ENCODE peak calls at places on chromosomes 13 and 19, in six cellular contexts. One of them, this sample, is unnamed.

GRCh38 chr13:30806784-30807183 is 71.4 kb downstream of the ALOX5AP start:
- DNase-seq in endothelial cell of umbilical vein: peak; percentile 72
- DNase-seq in MCF 10A: peak; percentile 60
- DNase-seq in astrocyte of the spinal cord: peak; percentile 76
- DNase-seq in HCT116: no peak
- DNase-seq in AG04449: no peak
- DNase-seq in this sample: peak; percentile 87

GRCh38 chr13:113110852-113111315 is 5.3 kb downstream of the F7 start:
- DNase-seq in MCF 10A: no peak
- DNase-seq in endothelial cell of umbilical vein: no peak
- DNase-seq in AG04449: no peak
- DNase-seq in astrocyte of the spinal cord: no peak
- DNase-seq in HCT116: no peak
- DNase-seq in this sample: no peak

GRCh38 chr13:26719356-26719945 is 41.1 kb downstream of the GPR12 start:
- DNase-seq in astrocyte of the spinal cord: no peak
- DNase-seq in endothelial cell of umbilical vein: peak; percentile 67
- DNase-seq in HCT116: no peak
- DNase-seq in MCF 10A: peak; percentile 15
- DNase-seq in AG04449: no peak
- DNase-seq in this sample: no peak

GRCh38 chr13:112603641-112604220 is 15.8 kb upstream of the TUBGCP3 start:
- DNase-seq in MCF 10A: no peak
- DNase-seq in AG04449: no peak
- DNase-seq in HCT116: no peak
- DNase-seq in endothelial cell of umbilical vein: peak; percentile 56
- DNase-seq in astrocyte of the spinal cord: peak; percentile 31
- DNase-seq in this sample: peak; percentile 42

GRCh38 chr19:2059422-2060201 is 8.6 kb upstream of the MKNK2 start:
- DNase-seq in astrocyte of the spinal cord: peak; percentile 79
- DNase-seq in MCF 10A: peak; percentile 97
- DNase-seq in AG04449: no peak
- DNase-seq in endothelial cell of umbilical vein: no peak
- DNase-seq in HCT116: peak; percentile 83
- DNase-seq in this sample: peak; percentile 64

GRCh38 chr13:83975668-83976165 is 93.4 kb upstream of the SLITRK1 start:
- DNase-seq in HCT116: no peak
- DNase-seq in endothelial cell of umbilical vein: no peak
- DNase-seq in astrocyte of the spinal cord: no peak
- DNase-seq in MCF 10A: no peak
- DNase-seq in AG04449: no peak
- DNase-seq in this sample: no peak

GRCh38 chr13:45932611-45933182 is 81.1 kb upstream of the SIAH3 start:
- DNase-seq in endothelial cell of umbilical vein: no peak
- DNase-seq in MCF 10A: no peak
- DNase-seq in AG04449: no peak
- DNase-seq in HCT116: no peak
- DNase-seq in astrocyte of the spinal cord: no peak
- DNase-seq in this sample: no peak

GRCh38 chr19:51107406-51108065 is 673 bp downstream of the CTU1 start:
- DNase-seq in AG04449: no peak
- DNase-seq in MCF 10A: no peak
- DNase-seq in HCT116: peak; percentile 15
- DNase-seq in endothelial cell of umbilical vein: no peak
- DNase-seq in astrocyte of the spinal cord: no peak
- DNase-seq in this sample: peak; percentile 54

GRCh38 chr13:113670541-113670940 is 3.5 kb downstream of the GRK1 start:
- DNase-seq in AG04449: no peak
- DNase-seq in astrocyte of the spinal cord: no peak
- DNase-seq in endothelial cell of umbilical vein: no peak
- DNase-seq in HCT116: no peak
- DNase-seq in MCF 10A: no peak
- DNase-seq in this sample: no peak

GRCh38 chr19:16153582-16154336 is 10.3 kb downstream of the HSH2D start:
- DNase-seq in AG04449: no peak
- DNase-seq in endothelial cell of umbilical vein: no peak
- DNase-seq in MCF 10A: no peak
- DNase-seq in astrocyte of the spinal cord: no peak
- DNase-seq in HCT116: peak; percentile 36
- DNase-seq in this sample: no peak

GRCh38 chr19:35671818-35672217 is 5.5 kb downstream of the UPK1A start:
- DNase-seq in astrocyte of the spinal cord: no peak
- DNase-seq in HCT116: no peak
- DNase-seq in MCF 10A: no peak
- DNase-seq in endothelial cell of umbilical vein: no peak
- DNase-seq in AG04449: no peak
- DNase-seq in this sample: peak; percentile 45

GRCh38 chr13:101623469-101624209 is 171.2 kb downstream of the ITGBL1 start:
- DNase-seq in astrocyte of the spinal cord: peak; percentile 38
- DNase-seq in MCF 10A: peak; percentile 59
- DNase-seq in endothelial cell of umbilical vein: peak; percentile 67
- DNase-seq in AG04449: no peak
- DNase-seq in HCT116: no peak
- DNase-seq in this sample: no peak

GRCh38 chr13:40564342-40564997 is 102.0 kb downstream of the FOXO1 start:
- DNase-seq in astrocyte of the spinal cord: no peak
- DNase-seq in AG04449: no peak
- DNase-seq in MCF 10A: no peak
- DNase-seq in endothelial cell of umbilical vein: peak; percentile 91
- DNase-seq in HCT116: no peak
- DNase-seq in this sample: no peak
- TF ChIP-seq CTCF in astrocyte of the spinal cord: peak; percentile 17
- TF ChIP-seq CTCF in AG04449: no peak
- TF ChIP-seq CTCF in MCF 10A: no peak
- TF ChIP-seq CTCF in endothelial cell of umbilical vein: peak; percentile 29
- TF ChIP-seq CTCF in HCT116: no peak
- TF ChIP-seq CTCF in this sample: peak; percentile 36

GRCh38 chr13:71672527-71672926 is 194.5 kb downstream of the DACH1 start:
- DNase-seq in HCT116: no peak
- DNase-seq in endothelial cell of umbilical vein: no peak
- DNase-seq in AG04449: no peak
- DNase-seq in MCF 10A: no peak
- DNase-seq in astrocyte of the spinal cord: no peak
- DNase-seq in this sample: peak; percentile 22

GRCh38 chr13:71677114-71677513 is 189.9 kb downstream of the DACH1 start:
- DNase-seq in AG04449: no peak
- DNase-seq in HCT116: no peak
- DNase-seq in astrocyte of the spinal cord: no peak
- DNase-seq in MCF 10A: no peak
- DNase-seq in endothelial cell of umbilical vein: no peak
- DNase-seq in this sample: no peak

GRCh38 chr13:71674776-71675352 is 192.1 kb downstream of the DACH1 start:
- DNase-seq in MCF 10A: no peak
- DNase-seq in astrocyte of the spinal cord: no peak
- DNase-seq in HCT116: no peak
- DNase-seq in AG04449: no peak
- DNase-seq in endothelial cell of umbilical vein: no peak
- DNase-seq in this sample: no peak
- TF ChIP-seq CTCF in MCF 10A: no peak
- TF ChIP-seq CTCF in astrocyte of the spinal cord: peak; percentile 17
- TF ChIP-seq CTCF in HCT116: peak; percentile 46
- TF ChIP-seq CTCF in AG04449: no peak
- TF ChIP-seq CTCF in endothelial cell of umbilical vein: no peak
- TF ChIP-seq CTCF in this sample: peak; percentile 13

GRCh38 chr19:18274776-18275356 is 614 bp upstream of the IQCN start:
- DNase-seq in MCF 10A: peak; percentile 94
- DNase-seq in AG04449: no peak
- DNase-seq in astrocyte of the spinal cord: peak; percentile 91
- DNase-seq in HCT116: no peak
- DNase-seq in endothelial cell of umbilical vein: peak; percentile 81
- DNase-seq in this sample: peak; percentile 92
- TF ChIP-seq CTCF in MCF 10A: peak; percentile 3
- TF ChIP-seq CTCF in AG04449: no peak
- TF ChIP-seq CTCF in astrocyte of the spinal cord: no peak
- TF ChIP-seq CTCF in HCT116: no peak
- TF ChIP-seq CTCF in endothelial cell of umbilical vein: no peak
- TF ChIP-seq CTCF in this sample: no peak

GRCh38 chr13:23715762-23716235 is 145.6 kb downstream of the TNFRSF19 start:
- DNase-seq in HCT116: peak; percentile 18
- DNase-seq in MCF 10A: peak; percentile 42
- DNase-seq in astrocyte of the spinal cord: no peak
- DNase-seq in endothelial cell of umbilical vein: no peak
- DNase-seq in AG04449: no peak
- DNase-seq in this sample: no peak
- TF ChIP-seq CTCF in HCT116: peak; percentile 59
- TF ChIP-seq CTCF in MCF 10A: peak; percentile 21
- TF ChIP-seq CTCF in astrocyte of the spinal cord: peak; percentile 35
- TF ChIP-seq CTCF in endothelial cell of umbilical vein: peak; percentile 6
- TF ChIP-seq CTCF in AG04449: peak; percentile 20
- TF ChIP-seq CTCF in this sample: peak; percentile 33

GRCh38 chr19:7869453-7869909 is 4.7 kb downstream of the PRR36 start:
- DNase-seq in endothelial cell of umbilical vein: peak; percentile 50
- DNase-seq in astrocyte of the spinal cord: no peak
- DNase-seq in AG04449: no peak
- DNase-seq in HCT116: no peak
- DNase-seq in MCF 10A: peak; percentile 79
- DNase-seq in this sample: peak; percentile 49
- TF ChIP-seq CTCF in endothelial cell of umbilical vein: no peak
- TF ChIP-seq CTCF in astrocyte of the spinal cord: no peak
- TF ChIP-seq CTCF in AG04449: peak; percentile 1
- TF ChIP-seq CTCF in HCT116: no peak
- TF ChIP-seq CTCF in MCF 10A: no peak
- TF ChIP-seq CTCF in this sample: no peak

GRCh38 chr13:28817204-28817603 is 2.9 kb upstream of the MTUS2 start:
- DNase-seq in AG04449: no peak
- DNase-seq in HCT116: no peak
- DNase-seq in MCF 10A: no peak
- DNase-seq in endothelial cell of umbilical vein: no peak
- DNase-seq in astrocyte of the spinal cord: no peak
- DNase-seq in this sample: no peak
- TF ChIP-seq CTCF in AG04449: no peak
- TF ChIP-seq CTCF in HCT116: peak; percentile 60
- TF ChIP-seq CTCF in MCF 10A: peak; percentile 7
- TF ChIP-seq CTCF in endothelial cell of umbilical vein: no peak
- TF ChIP-seq CTCF in astrocyte of the spinal cord: no peak
- TF ChIP-seq CTCF in this sample: no peak

DNA sequence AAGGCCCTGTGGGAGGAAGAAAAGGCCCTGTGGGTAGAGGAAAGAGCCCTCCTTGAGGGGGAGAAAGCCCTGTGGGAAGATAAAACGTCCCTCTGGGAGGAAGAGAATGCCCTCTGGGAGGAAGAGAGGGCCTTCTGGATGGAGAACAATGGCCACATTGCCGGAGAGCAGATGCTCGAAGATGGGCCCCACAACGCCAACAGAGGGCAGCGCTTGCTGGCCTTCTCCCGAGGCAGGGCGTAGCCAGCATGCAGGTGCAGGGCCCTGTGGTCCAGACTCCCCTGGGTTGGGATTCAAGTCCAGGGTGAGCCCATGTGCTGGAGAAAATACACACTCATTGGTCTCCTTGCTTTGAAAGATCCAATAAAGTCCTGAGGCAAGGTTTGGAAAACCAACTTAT is 4.1 kb downstream of the CCDC70 start:
- DNase-seq in MCF 10A: no peak
- DNase-seq in HCT116: no peak
- DNase-seq in AG04449: no peak
- DNase-seq in astrocyte of the spinal cord: no peak
- DNase-seq in endothelial cell of umbilical vein: no peak
- DNase-seq in this sample: no peak
- TF ChIP-seq CTCF in MCF 10A: no peak
- TF ChIP-seq CTCF in HCT116: no peak
- TF ChIP-seq CTCF in AG04449: no peak
- TF ChIP-seq CTCF in astrocyte of the spinal cord: no peak
- TF ChIP-seq CTCF in endothelial cell of umbilical vein: no peak
- TF ChIP-seq CTCF in this sample: no peak